ENCODE peak calls at places on chromosomes 6 and 20, in five cellular contexts. One of them, this sample, is unnamed.

GRCh38 chr6:166621114-166621540 is 5.9 kb downstream of the RPS6KA2 start:
- DNase-seq in heart right ventricle: no peak
- DNase-seq in endothelial cell of umbilical vein: no peak
- DNase-seq in psoas muscle: no peak
- DNase-seq in GM12892: no peak
- DNase-seq in this sample: no peak

GRCh38 chr6:15501806-15502450 is 160.9 kb downstream of the DTNBP1 start:
- DNase-seq in heart right ventricle: peak; percentile 42
- DNase-seq in endothelial cell of umbilical vein: peak; percentile 48
- DNase-seq in psoas muscle: no peak
- DNase-seq in GM12892: no peak
- DNase-seq in this sample: no peak

GRCh38 chr6:119129968-119130484 is 51.6 kb upstream of the FAM184A start:
- DNase-seq in heart right ventricle: no peak
- DNase-seq in endothelial cell of umbilical vein: peak; percentile 89
- DNase-seq in psoas muscle: no peak
- DNase-seq in GM12892: no peak
- DNase-seq in this sample: no peak

GRCh38 chr20:32972181-32973076 is 31.8 kb downstream of the SUN5 start:
- DNase-seq in heart right ventricle: no peak
- DNase-seq in endothelial cell of umbilical vein: peak; percentile 8
- DNase-seq in psoas muscle: no peak
- DNase-seq in GM12892: peak; percentile 64
- DNase-seq in this sample: peak; percentile 73

GRCh38 chr6:4008324-4009047 is 70.5 kb downstream of the FAM217A start:
- DNase-seq in heart right ventricle: no peak
- DNase-seq in endothelial cell of umbilical vein: peak; percentile 76
- DNase-seq in psoas muscle: no peak
- DNase-seq in GM12892: no peak
- DNase-seq in this sample: no peak

GRCh38 chr6:78552435-78552834 is 314.9 kb upstream of the IRAK1BP1 start:
- DNase-seq in heart right ventricle: no peak
- DNase-seq in endothelial cell of umbilical vein: no peak
- DNase-seq in psoas muscle: no peak
- DNase-seq in GM12892: no peak
- DNase-seq in this sample: no peak

GRCh38 chr20:25285091-25285647 is 37.3 kb downstream of the PYGB start:
- DNase-seq in heart right ventricle: peak; percentile 4
- DNase-seq in endothelial cell of umbilical vein: no peak
- DNase-seq in psoas muscle: no peak
- DNase-seq in GM12892: no peak
- DNase-seq in this sample: no peak

GRCh38 chr20:63394069-63394468 is 32.9 kb upstream of the CHRNA4 start:
- DNase-seq in heart right ventricle: no peak
- DNase-seq in endothelial cell of umbilical vein: no peak
- DNase-seq in psoas muscle: no peak
- DNase-seq in GM12892: no peak
- DNase-seq in this sample: no peak

GRCh38 chr6:74459260-74459659 is 746.6 kb downstream of the COL12A1 start:
- DNase-seq in heart right ventricle: no peak
- DNase-seq in endothelial cell of umbilical vein: no peak
- DNase-seq in psoas muscle: no peak
- DNase-seq in GM12892: no peak
- DNase-seq in this sample: no peak

GRCh38 chr6:31836036-31836675 is 8.6 kb downstream of the HSPA1B start:
- DNase-seq in heart right ventricle: no peak
- DNase-seq in endothelial cell of umbilical vein: no peak
- DNase-seq in psoas muscle: no peak
- DNase-seq in GM12892: no peak
- DNase-seq in this sample: no peak

GRCh38 chr6:170087946-170088348 is 202.9 kb downstream of the DLL1 start:
- DNase-seq in heart right ventricle: no peak
- DNase-seq in endothelial cell of umbilical vein: no peak
- DNase-seq in psoas muscle: no peak
- DNase-seq in GM12892: peak; percentile 68
- DNase-seq in this sample: peak; percentile 81

GRCh38 chr6:53432318-53433161 is 83.8 kb upstream of the ELOVL5 start:
- DNase-seq in heart right ventricle: peak; percentile 6
- DNase-seq in endothelial cell of umbilical vein: no peak
- DNase-seq in psoas muscle: no peak
- DNase-seq in GM12892: no peak
- DNase-seq in this sample: no peak

GRCh38 chr20:32637738-32638137 is 36.0 kb downstream of the C20orf203 start:
- DNase-seq in heart right ventricle: no peak
- DNase-seq in endothelial cell of umbilical vein: no peak
- DNase-seq in psoas muscle: no peak
- DNase-seq in GM12892: no peak
- DNase-seq in this sample: no peak

GRCh38 chr6:82364087-82365010 is 732 bp downstream of the TPBG start:
- DNase-seq in heart right ventricle: peak; percentile 50
- DNase-seq in endothelial cell of umbilical vein: peak; percentile 13
- DNase-seq in psoas muscle: peak; percentile 60
- DNase-seq in GM12892: peak; percentile 13
- DNase-seq in this sample: peak; percentile 18

GRCh38 chr6:113585246-113585645 is 271.9 kb upstream of the MARCKS start:
- DNase-seq in heart right ventricle: no peak
- DNase-seq in endothelial cell of umbilical vein: no peak
- DNase-seq in psoas muscle: no peak
- DNase-seq in GM12892: no peak
- DNase-seq in this sample: no peak

GRCh38 chr6:130827247-130828149 is at the start of gene SMLR1:
- DNase-seq in heart right ventricle: no peak
- DNase-seq in endothelial cell of umbilical vein: no peak
- DNase-seq in psoas muscle: no peak
- DNase-seq in GM12892: no peak
- DNase-seq in this sample: no peak

GRCh38 chr6:39891976-39892375 is 42.3 kb downstream of the MOCS1 start:
- DNase-seq in heart right ventricle: no peak
- DNase-seq in endothelial cell of umbilical vein: no peak
- DNase-seq in psoas muscle: no peak
- DNase-seq in GM12892: no peak
- DNase-seq in this sample: no peak

GRCh38 chr6:22627644-22628043 is 58.3 kb downstream of the HDGFL1 start:
- DNase-seq in heart right ventricle: no peak
- DNase-seq in endothelial cell of umbilical vein: no peak
- DNase-seq in psoas muscle: no peak
- DNase-seq in GM12892: no peak
- DNase-seq in this sample: no peak

GRCh38 chr20:51800132-51800721 is 2.1 kb downstream of the SALL4 start:
- DNase-seq in heart right ventricle: peak; percentile 48
- DNase-seq in endothelial cell of umbilical vein: peak; percentile 62
- DNase-seq in psoas muscle: peak; percentile 36
- DNase-seq in GM12892: peak; percentile 63
- DNase-seq in this sample: peak; percentile 74

GRCh38 chr20:36440370-36441026 is 100.8 kb upstream of the MYL9 start:
- DNase-seq in heart right ventricle: no peak
- DNase-seq in endothelial cell of umbilical vein: no peak
- DNase-seq in psoas muscle: no peak
- DNase-seq in GM12892: no peak
- DNase-seq in this sample: no peak